ENCODE peak calls at places on chromosomes 11 and 22, in ten cellular contexts. A is fibroblast of lung; L is DMS153; H is NCI-H2029 treated with DMSO at 0.1 percent for 48 hours; U is amniotic epithelial cell; F is activated CD4-positive, alpha-beta T cell treated with anti-CD3 and anti-CD28 coated beads, Interleukin-2, amount 10 ng/mL, durations not matched to agents 7 days and 5 days; P is brain microvascular endothelial cell; Q is memory B cell; J is fibroblast of the conjunctiva; X is mesendoderm. Y is an unnamed sample.

GRCh38 chr11:35056391-35057093 is 82.4 kb upstream of the CD44 start:
- DNase-seq in A (no peak), L (no peak), H (no peak), U (no peak), F (no peak), P (no peak), Q (no peak), J (no peak), X (no peak), Y (no peak)

GRCh38 chr11:69241844-69242582 is 51.9 kb upstream of the MYEOV start:
- DNase-seq in A (peak; percentile 21), L (no peak), H (no peak), U (no peak), F (no peak), P (no peak), Q (no peak), J (no peak), X (no peak), Y (no peak)

GRCh38 chr22:45511847-45512261 is 9.2 kb downstream of the FBLN1 start:
- DNase-seq in A (peak; percentile 98), L (no peak), H (no peak), U (peak; percentile 84), F (no peak), P (peak; percentile 70), Q (no peak), J (peak; percentile 92), X (no peak), Y (peak; percentile 70)

GRCh38 chr11:31809857-31810778 is 1.0 kb downstream of the PAX6 start:
- DNase-seq in A (peak; percentile 32), L (peak; percentile 13), H (no peak), U (peak; percentile 21), F (no peak), P (no peak), Q (no peak), J (no peak), X (peak; percentile 74), Y (no peak)

GRCh38 chr22:23824476-23825245 is 14.1 kb downstream of the DERL3 start:
- DNase-seq in A (no peak), L (no peak), H (no peak), U (no peak), F (no peak), P (no peak), Q (no peak), J (no peak), X (no peak), Y (no peak)

GRCh38 chr11:45087761-45088160 is 58.7 kb upstream of the PRDM11 start:
- DNase-seq in A (no peak), L (peak; percentile 18), H (no peak), U (no peak), F (no peak), P (no peak), Q (no peak), J (no peak), X (no peak), Y (no peak)

GRCh38 chr22:42116848-42117424 is 13.7 kb downstream of the CYP2D6 start:
- DNase-seq in A (peak; percentile 31), L (no peak), H (no peak), U (peak; percentile 79), F (no peak), P (no peak), Q (no peak), J (no peak), X (peak; percentile 57), Y (no peak)

GRCh38 chr11:106459135-106459534 is 381.7 kb downstream of the AASDHPPT start:
- DNase-seq in A (no peak), L (no peak), H (no peak), U (no peak), F (no peak), P (no peak), Q (no peak), J (no peak), X (no peak), Y (no peak)

GRCh38 chr11:105466582-105467228 is 143.2 kb upstream of the GRIA4 start:
- DNase-seq in A (peak; percentile 78), L (peak; percentile 29), H (peak; percentile 8), U (peak; percentile 76), F (no peak), P (peak; percentile 89), Q (no peak), J (peak; percentile 43), X (no peak), Y (peak; percentile 6)

GRCh38 chr22:50138988-50139387 is 31.5 kb upstream of the PANX2 start:
- DNase-seq in A (no peak), L (peak; percentile 55), H (no peak), U (no peak), F (no peak), P (no peak), Q (no peak), J (no peak), X (no peak), Y (no peak)

GRCh38 chr11:84549221-84549620 is 1077.9 kb downstream of the DLG2 start:
- DNase-seq in A (no peak), L (no peak), H (no peak), U (no peak), F (no peak), P (no peak), Q (peak; percentile 48), J (no peak), X (no peak), Y (no peak)

GRCh38 chr11:132310390-132311375 is 940.3 kb downstream of the NTM start:
- DNase-seq in A (no peak), L (no peak), H (no peak), U (no peak), F (no peak), P (no peak), Q (no peak), J (no peak), X (no peak), Y (no peak)

GRCh38 chr22:46652081-46652929 is 32.1 kb downstream of the GRAMD4 start:
- DNase-seq in A (peak; percentile 92), L (no peak), H (no peak), U (peak; percentile 4), F (no peak), P (peak; percentile 48), Q (no peak), J (no peak), X (no peak), Y (peak; percentile 58)

GRCh38 chr22:32177221-32177765 is 18.2 kb upstream of the C22orf42 start:
- DNase-seq in A (no peak), L (no peak), H (no peak), U (peak; percentile 4), F (no peak), P (no peak), Q (no peak), J (no peak), X (peak; percentile 44), Y (no peak)

GRCh38 chr11:12223771-12224536 is 113.6 kb downstream of the MICAL2 start:
- DNase-seq in A (peak; percentile 53), L (no peak), H (peak; percentile 43), U (no peak), F (no peak), P (no peak), Q (no peak), J (no peak), X (no peak), Y (no peak)

GRCh38 chr11:70662691-70663098 is 264.4 kb downstream of the CTTN start:
- DNase-seq in A (no peak), L (no peak), H (no peak), U (no peak), F (no peak), P (no peak), Q (no peak), J (no peak), X (peak; percentile 44), Y (peak; percentile 40)